ENCODE peak calls at places on chromosome 19, in eight cellular contexts. K is AG08396; Q is aorta; N is esophagus squamous epithelium; B is BJ; L is activated T-cell treated with anti-CD3 and anti-CD28 coated beads for 1 hour; D is stimulated activated CD4-positive, alpha-beta T cell treated with anti-CD3 and anti-CD28 coated beads, Interleukin-4, amount 100 ng/mL, for 48 hours; F is immature natural killer cell. V is an unnamed sample.

GRCh38 chr19:45913874-45914830 is at the start of gene NANOS2:
- DNase-seq in D (no peak), K (no peak), F (no peak), L (no peak), N (no peak), Q (no peak), B (no peak), V (no peak)

GRCh38 chr19:34189917-34190425 is 17.7 kb downstream of the LSM14A start:
- DNase-seq in N (no peak), K (no peak), B (no peak), F (no peak), D (no peak), Q (no peak), L (no peak), V (no peak)

GRCh38 chr19:48638831-48639381 is 1.7 kb upstream of the DBP start:
- DNase-seq in F (no peak), L (no peak), K (peak), N (no peak), B (no peak), Q (no peak), D (no peak), V (no peak)

GRCh38 chr19:51654783-51655182 is 8.2 kb upstream of the SIGLEC14 start:
- DNase-seq in F (no peak), N (no peak), K (no peak), Q (no peak), L (no peak), D (no peak), B (no peak), V (no peak)

GRCh38 chr19:38701455-38702063 is 42.7 kb downstream of the CAPN12 start:
- DNase-seq in Q (peak), L (no peak), F (no peak), N (no peak), B (no peak), K (peak), D (no peak), V (no peak)

GRCh38 chr19:14472202-14472961 is 2.8 kb downstream of the PTGER1 start:
- DNase-seq in K (peak), N (no peak), Q (peak), L (peak), B (no peak), F (peak), D (peak), V (peak)

GRCh38 chr19:45615795-45616708 is 14.0 kb upstream of the GPR4 start:
- DNase-seq in Q (peak), L (peak), D (peak), F (peak), N (no peak), B (no peak), K (peak), V (peak)

GRCh38 chr19:14116918-14117578 is 514 bp downstream of the PRKACA start:
- DNase-seq in B (no peak), N (peak), F (peak), L (no peak), D (no peak), K (no peak), Q (peak), V (no peak)

GRCh38 chr19:3771033-3771905 is 759 bp downstream of the RAX2 start:
- DNase-seq in L (no peak), F (no peak), Q (no peak), N (no peak), B (no peak), D (no peak), K (no peak), V (no peak)

GRCh38 chr19:7970716-7971448 is 27.4 kb upstream of the TIMM44 start:
- DNase-seq in L (no peak), D (peak), B (no peak), N (no peak), Q (no peak), K (peak), F (peak), V (no peak)

GRCh38 chr19:7301525-7301924 is 7.3 kb upstream of the INSR start:
- DNase-seq in N (no peak), K (no peak), F (no peak), Q (no peak), B (no peak), D (no peak), L (no peak), V (no peak)

GRCh38 chr19:11931051-11931450 is 6.1 kb downstream of the ZNF700 start:
- DNase-seq in Q (no peak), K (peak), D (no peak), B (no peak), F (no peak), N (no peak), L (no peak), V (no peak)

GRCh38 chr19:18417250-18418033 is 1.8 kb upstream of the SSBP4 start:
- DNase-seq in B (no peak), K (peak), F (peak), L (no peak), N (no peak), D (no peak), Q (peak), V (peak)

GRCh38 chr19:55437410-55437809 is 5.7 kb downstream of the SHISA7 start:
- DNase-seq in Q (no peak), K (peak), D (no peak), L (no peak), B (no peak), N (no peak), F (no peak), V (no peak)

GRCh38 chr19:31659897-31660210 is 310.6 kb upstream of the TSHZ3 start:
- DNase-seq in K (no peak), D (no peak), B (no peak), F (no peak), L (no peak), N (no peak), Q (no peak), V (no peak)

GRCh38 chr19:42068756-42069571 is 1.0 kb downstream of the GRIK5 start:
- DNase-seq in N (no peak), D (no peak), B (no peak), Q (no peak), F (no peak), L (no peak), K (no peak), V (no peak)

GRCh38 chr19:38617764-38618589 is at the start of gene MAP4K1:
- DNase-seq in N (peak), Q (peak), D (peak), L (peak), F (peak), K (no peak), B (no peak), V (peak)

GRCh38 chr19:29945433-29945832 is 3.4 kb downstream of the URI1 start:
- DNase-seq in B (no peak), D (no peak), N (no peak), L (no peak), K (peak), F (no peak), Q (no peak), V (no peak)

GRCh38 chr19:19461671-19462622 is 53.4 kb downstream of the TSSK6 start:
- DNase-seq in Q (peak), K (peak), F (peak), B (no peak), N (no peak), D (no peak), L (no peak), V (no peak)

GRCh38 chr19:2371656-2372055 is 11.6 kb downstream of the TMPRSS9 start:
- DNase-seq in B (no peak), N (no peak), D (no peak), L (no peak), Q (no peak), K (no peak), F (no peak), V (no peak)

GRCh38 chr19:39078436-39079200 is 5.5 kb upstream of the ACP7 start:
- DNase-seq in Q (no peak), D (no peak), B (peak), L (no peak), F (no peak), K (peak), N (no peak), V (no peak)